ENCODE peak calls at places on chromosomes 16 and 17, in eight cellular contexts. E is body of pancreas, W is psoas muscle, M is HL-60, R is tibial nerve, I is fibroblast of mammary gland, L is mucosa of descending colon, D is stomach. T is an unnamed sample.

GRCh38 chr16:20853981-20854620 is 46.1 kb downstream of the DCUN1D3 start:
- DNase-seq in W (no peak), R (no peak), D (no peak), I (no peak), L (no peak), M (no peak), E (no peak), T (no peak)

GRCh38 chr17:81849457-81849856 is 10.9 kb downstream of the P4HB start:
- DNase-seq in R (no peak), I (no peak), M (no peak), D (no peak), W (no peak), E (no peak), L (no peak), T (no peak)

GRCh38 chr17:56896217-56896967 is 17.5 kb downstream of the TRIM25 start:
- DNase-seq in W (no peak), L (no peak), M (no peak), D (peak), I (no peak), R (no peak), E (no peak), T (no peak)

GRCh38 chr17:29726721-29727252 is 104.1 kb upstream of the CORO6 start:
- DNase-seq in R (no peak), M (peak), W (no peak), D (no peak), L (no peak), E (no peak), I (peak), T (no peak)

GRCh38 chr17:81713004-81713555 is 996 bp downstream of the SLC25A10 start:
- DNase-seq in M (no peak), I (no peak), D (no peak), E (peak), L (peak), W (peak), R (no peak), T (no peak)

GRCh38 chr17:75647061-75647460 is 13.8 kb downstream of the SMIM5 start:
- DNase-seq in R (no peak), D (no peak), L (peak), W (no peak), I (no peak), E (no peak), M (no peak), T (no peak)

GRCh38 chr17:76027159-76027839 is at the start of gene EVPL:
- DNase-seq in W (no peak), I (no peak), E (peak), R (no peak), D (peak), L (peak), M (no peak), T (no peak)

GRCh38 chr16:55542459-55543082 is 23.9 kb upstream of the CAPNS2 start:
- DNase-seq in I (peak), L (no peak), D (no peak), W (no peak), M (no peak), R (no peak), E (no peak), T (no peak)

GRCh38 chr16:9598731-9599083 is 507.3 kb downstream of the HAPSTR1 start:
- DNase-seq in W (no peak), R (no peak), M (no peak), E (no peak), D (no peak), L (no peak), I (no peak), T (no peak)

GRCh38 chr17:3639981-3640596 is 3.5 kb downstream of the CTNS start:
- DNase-seq in M (no peak), R (no peak), E (peak), D (peak), W (no peak), L (no peak), I (peak), T (no peak)

GRCh38 chr17:79335456-79335855 is 260.8 kb downstream of the ENGASE start:
- DNase-seq in W (no peak), R (no peak), L (peak), I (no peak), E (no peak), M (no peak), D (no peak), T (no peak)

GRCh38 chr17:38605852-38606645 is at the start of gene SRCIN1:
- DNase-seq in D (peak), I (no peak), M (peak), W (peak), E (peak), R (no peak), L (peak), T (no peak)

GRCh38 chr16:10594312-10594950 is 14.0 kb upstream of the EMP2 start:
- DNase-seq in L (peak), W (no peak), I (no peak), D (peak), R (no peak), M (no peak), E (peak), T (no peak)

GRCh38 chr17:77692571-77693161 is 265.8 kb upstream of the TNRC6C start:
- DNase-seq in I (peak), R (no peak), E (no peak), M (no peak), L (no peak), W (no peak), D (no peak), T (no peak)

GRCh38 chr16:576197-576822 is 6.5 kb downstream of the PIGQ start:
- DNase-seq in L (no peak), W (no peak), I (no peak), E (no peak), D (no peak), R (no peak), M (no peak), T (no peak)

GRCh38 chr17:20968913-20969616 is 73.7 kb downstream of the USP22 start:
- DNase-seq in R (no peak), I (no peak), W (no peak), M (no peak), E (no peak), L (no peak), D (no peak), T (no peak)

GRCh38 chr17:32551186-32551955 is 64.6 kb downstream of the CDK5R1 start:
- DNase-seq in R (no peak), L (no peak), E (no peak), D (no peak), W (no peak), I (peak), M (no peak), T (peak)

GRCh38 chr16:24826817-24827566 is 18.8 kb upstream of the SLC5A11 start:
- DNase-seq in R (no peak), W (no peak), D (no peak), M (no peak), L (no peak), E (no peak), I (no peak), T (no peak)

GRCh38 chr17:75288784-75289121 is 480 bp downstream of the SLC25A19 start:
- DNase-seq in W (peak), E (no peak), D (peak), L (no peak), I (no peak), M (no peak), R (no peak), T (no peak)

GRCh38 chr17:16568541-16569357 is at the start of gene ZNF287:
- DNase-seq in M (peak), W (peak), E (peak), I (peak), R (peak), L (peak), D (peak), T (peak)

GRCh38 chr16:5323284-5323683 is 225.7 kb upstream of the EEF2KMT start:
- DNase-seq in L (no peak), E (no peak), W (no peak), I (peak), R (no peak), D (no peak), M (no peak), T (no peak)

GRCh38 chr17:60087882-60088669 is 9.4 kb upstream of the HEATR6 start:
- DNase-seq in D (peak), I (peak), R (no peak), L (no peak), E (peak), M (no peak), W (no peak), T (no peak)

GRCh38 chr17:75078097-75079022 is 9.4 kb upstream of the SLC16A5 start:
- DNase-seq in L (no peak), D (no peak), E (peak), M (no peak), I (peak), W (no peak), R (no peak), T (peak)

GRCh38 chr17:66805567-66805966 is 29.4 kb upstream of the CACNG5 start:
- DNase-seq in L (no peak), E (no peak), W (no peak), I (no peak), D (no peak), R (no peak), M (no peak), T (no peak)

GRCh38 chr17:22506231-22506630 is 813.9 kb downstream of the KCNJ18 start:
- DNase-seq in R (no peak), I (no peak), M (no peak), E (no peak), D (no peak), W (no peak), L (no peak), T (no peak)

GRCh38 chr16:75703341-75703740 is 2.1 kb upstream of the DUXB start:
- DNase-seq in E (no peak), M (no peak), W (no peak), D (no peak), I (peak), L (no peak), R (no peak), T (no peak)

GRCh38 chr16:21663889-21664647 is at the start of gene OTOA:
- DNase-seq in D (no peak), W (no peak), R (no peak), M (no peak), L (no peak), I (no peak), E (no peak), T (no peak)

GRCh38 chr17:16908282-16908681 is 63.6 kb downstream of the TNFRSF13B start:
- DNase-seq in D (peak), I (no peak), M (no peak), E (no peak), L (no peak), R (no peak), W (no peak), T (no peak)

GRCh38 chr17:82007495-82008257 is 15.0 kb downstream of the CENPX start:
- DNase-seq in R (no peak), L (no peak), E (no peak), W (no peak), D (no peak), M (no peak), I (no peak), T (no peak)

GRCh38 chr17:2906907-2907306 is 110.7 kb downstream of the RAP1GAP2 start:
- DNase-seq in M (no peak), D (no peak), I (no peak), E (no peak), W (no peak), R (no peak), L (no peak), T (no peak)

GRCh38 chr17:76383645-76384221 is 676 bp upstream of the SPHK1 start:
- DNase-seq in M (no peak), E (peak), D (peak), W (peak), I (peak), R (peak), L (peak), T (no peak)

GRCh38 chr17:50196826-50197225 is 4.6 kb downstream of the COL1A1 start:
- DNase-seq in M (no peak), I (peak), E (no peak), D (no peak), W (peak), L (no peak), R (no peak), T (no peak)

GRCh38 chr16:69921125-69921524 is 30.0 kb upstream of the CLEC18A start:
- DNase-seq in W (no peak), M (no peak), D (no peak), E (no peak), I (peak), L (no peak), R (no peak), T (no peak)

GRCh38 chr16:57801856-57802634 is at the start of gene KIFC3:
- DNase-seq in R (peak), D (peak), M (peak), I (peak), L (peak), W (peak), E (peak), T (no peak)

DNA sequence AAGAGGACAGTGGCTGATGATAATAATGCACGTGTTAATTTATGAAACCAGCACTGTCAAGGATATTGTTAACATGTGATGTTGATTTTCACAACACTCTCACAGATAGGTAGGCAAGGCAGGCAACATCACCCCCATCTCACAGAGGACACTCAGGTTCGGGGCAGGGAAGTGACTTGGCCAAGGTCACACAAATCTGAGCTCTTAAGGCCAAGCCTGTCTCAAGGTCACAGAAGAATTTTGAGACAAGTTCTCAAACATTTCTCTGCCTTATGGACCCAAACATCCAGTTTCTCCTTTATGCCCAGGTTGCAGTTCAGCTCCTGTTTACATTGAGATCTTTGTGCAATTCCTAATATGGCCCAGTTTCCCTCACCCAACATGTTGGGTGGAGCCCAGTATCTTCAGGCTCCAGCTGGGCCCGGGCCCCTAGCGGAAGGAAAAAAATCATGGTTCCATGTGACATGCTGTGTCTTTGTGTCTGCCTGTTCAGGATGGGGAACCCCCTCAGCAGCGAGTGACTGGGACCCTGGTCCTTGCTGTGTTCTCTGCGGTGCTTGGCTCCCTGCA is 1.3 kb downstream of the SLC2A4 start:
- DNase-seq in R (no peak), M (no peak), W (no peak), I (no peak), L (no peak), D (no peak), E (no peak), T (no peak)
- H3K4me3 ChIP-seq in R (no peak), M (no peak), W (peak), I (no peak), L (no peak), D (peak), E (no peak), T (no peak)

GRCh38 chr16:51134269-51134812 is 16.7 kb downstream of the SALL1 start:
- DNase-seq in D (no peak), M (no peak), W (no peak), R (no peak), E (no peak), I (no peak), L (no peak), T (no peak)
- TF ChIP-seq CTCF in D (no peak), M (no peak), W (no peak), R (no peak), E (no peak), I (no peak), L (no peak), T (no peak)

GRCh38 chr17:42653179-42654124 is 5.6 kb upstream of the TUBG2 start:
- DNase-seq in W (peak), R (peak), D (no peak), L (peak), M (no peak), E (peak), I (peak), T (no peak)
- H3K4me3 ChIP-seq in W (peak), R (peak), D (peak), L (no peak), M (no peak), E (no peak), I (peak), T (peak)

GRCh38 chr17:9824094-9824493 is 1.6 kb upstream of the GLP2R start:
- DNase-seq in D (no peak), I (no peak), M (no peak), W (no peak), E (no peak), L (no peak), R (no peak), T (no peak)
- TF ChIP-seq CTCF in D (no peak), I (no peak), M (no peak), W (no peak), E (no peak), L (no peak), R (no peak), T (peak)

DNA sequence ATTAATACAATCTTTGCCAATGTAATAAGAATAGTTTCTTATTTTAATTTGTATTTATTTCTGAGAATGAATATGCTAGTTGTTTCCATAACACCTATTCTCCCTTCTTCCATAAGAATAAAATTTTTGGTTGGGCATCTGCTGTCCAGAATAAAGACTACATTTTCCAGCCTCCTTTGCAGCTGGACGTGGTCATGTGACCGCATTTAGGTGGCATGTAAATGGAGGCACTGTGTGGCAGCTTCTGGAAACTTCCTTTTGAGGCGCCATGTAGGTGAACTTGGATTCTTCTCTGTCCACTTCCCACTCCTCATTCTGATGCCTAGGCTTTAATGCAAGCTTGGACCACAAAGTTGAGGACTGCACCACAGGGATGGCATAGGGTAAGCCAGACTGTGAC is 215.4 kb upstream of the AXIN2 start:
- DNase-seq in I (no peak), D (no peak), L (no peak), W (no peak), R (no peak), M (no peak), E (no peak), T (no peak)
- H3K4me3 ChIP-seq in I (no peak), D (no peak), L (no peak), W (no peak), R (no peak), M (no peak), E (no peak), T (no peak)

DNA sequence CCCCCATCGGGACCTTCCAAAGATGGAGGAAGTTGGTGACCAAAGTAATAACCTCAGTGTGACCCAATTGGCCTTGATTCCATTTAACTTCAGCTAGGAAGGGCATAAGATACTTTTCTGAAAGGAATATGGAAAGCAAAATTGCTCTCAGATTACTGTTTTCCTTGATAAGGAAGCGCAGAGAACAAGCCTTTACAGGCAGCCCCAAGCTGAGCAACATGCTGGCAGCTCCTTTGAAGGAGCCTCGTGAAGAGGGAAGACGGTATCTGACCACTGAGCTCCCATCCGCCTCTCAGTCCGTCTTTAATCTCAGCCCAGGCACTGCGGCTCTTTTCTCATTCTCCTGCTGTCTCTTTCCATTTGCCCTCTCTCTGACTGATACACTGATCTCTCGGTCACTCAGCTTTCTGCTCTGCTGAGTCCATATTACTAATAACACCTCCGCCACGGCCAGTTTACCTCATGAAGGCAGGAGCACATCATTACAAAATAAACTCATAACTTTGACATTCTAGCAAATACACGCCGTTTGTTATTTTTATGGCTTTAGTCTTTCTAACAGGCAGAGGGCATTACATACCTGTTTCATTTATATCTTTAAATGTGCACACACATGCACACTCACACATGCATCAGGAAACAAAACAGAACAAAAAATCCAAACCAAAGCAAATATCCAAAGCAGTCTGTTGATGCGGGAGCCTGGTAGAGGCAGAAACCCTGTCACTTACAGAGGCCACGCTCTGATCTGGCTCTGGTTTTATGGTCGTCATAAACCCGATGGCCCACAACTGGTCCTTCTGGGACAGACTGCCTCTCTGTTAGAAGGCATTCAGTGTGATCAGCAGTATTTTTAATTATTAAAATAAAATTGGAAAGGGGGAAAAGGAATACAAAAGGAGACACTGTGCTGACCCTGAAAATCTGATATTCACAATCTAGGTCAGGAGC is 183.2 kb downstream of the AATF start:
- DNase-seq in E (no peak), D (no peak), I (no peak), L (no peak), M (no peak), R (no peak), W (no peak), T (no peak)
- TF ChIP-seq CTCF in E (no peak), D (no peak), I (no peak), L (no peak), M (no peak), R (no peak), W (no peak), T (no peak)

GRCh38 chr16:3938471-3938842 is 57.9 kb upstream of the CREBBP start:
- DNase-seq in D (no peak), E (no peak), R (no peak), L (no peak), W (no peak), M (no peak), I (no peak), T (no peak)
- H3K4me3 ChIP-seq in D (peak), E (no peak), R (peak), L (no peak), W (peak), M (no peak), I (peak), T (peak)

T was measured in retinal pigment epithelial cell.